ENCODE peak calls at places on chromosomes 12 and 14, in six cellular contexts. A, K, S, F, P and V are unnamed samples.

GRCh38 chr12:51865470-51865745 is 16.9 kb upstream of the FIGNL2 start:
- DNase-seq in F (no peak), S (no peak), K (no peak), A (no peak), P (no peak), V (no peak)

GRCh38 chr14:69376439-69376838 is 21.7 kb downstream of the ERH start:
- DNase-seq in P (no peak), F (no peak), A (no peak), K (peak), S (no peak), V (no peak)

GRCh38 chr12:79674629-79675028 is 16.1 kb downstream of the PAWR start:
- DNase-seq in S (no peak), A (no peak), P (no peak), F (no peak), K (no peak), V (no peak)

GRCh38 chr14:21612324-21612723 is 22.4 kb downstream of the OR10G2 start:
- DNase-seq in K (no peak), F (no peak), S (no peak), A (peak), P (no peak), V (no peak)

GRCh38 chr12:113136128-113136989 is 798 bp upstream of the RASAL1 start:
- DNase-seq in P (peak), A (no peak), F (peak), K (no peak), S (peak), V (no peak)

GRCh38 chr12:49108958-49109404 is 1.7 kb downstream of the LMBR1L start:
- DNase-seq in P (no peak), F (no peak), A (no peak), S (no peak), K (peak), V (no peak)

GRCh38 chr12:98644433-98644711 is 216 bp downstream of the IKBIP start:
- DNase-seq in K (no peak), S (peak), A (no peak), P (peak), F (no peak), V (no peak)

GRCh38 chr12:88113871-88114270 is 28.0 kb downstream of the CEP290 start:
- DNase-seq in P (no peak), K (no peak), S (no peak), F (no peak), A (no peak), V (no peak)

GRCh38 chr12:68446896-68447806 is 115.0 kb upstream of the MDM1 start:
- DNase-seq in K (no peak), F (no peak), S (no peak), A (no peak), P (no peak), V (no peak)

GRCh38 chr12:10497602-10498001 is 8.1 kb upstream of the EIF2S3B start:
- DNase-seq in S (no peak), K (no peak), F (no peak), P (no peak), A (no peak), V (no peak)

GRCh38 chr12:116559080-116559329 is 176 bp upstream of the MAP1LC3B2 start:
- DNase-seq in F (no peak), K (no peak), A (peak), P (no peak), S (no peak), V (no peak)

GRCh38 chr14:49381778-49382177 is 204.4 kb downstream of the RPS29 start:
- DNase-seq in A (no peak), F (no peak), P (no peak), K (no peak), S (no peak), V (no peak)

GRCh38 chr12:109762673-109763191 is 49.1 kb downstream of the FAM222A start:
- DNase-seq in K (no peak), A (no peak), S (no peak), F (no peak), P (no peak), V (no peak)

GRCh38 chr14:90439874-90440442 is 43.1 kb downstream of the CALM1 start:
- DNase-seq in S (no peak), P (no peak), F (no peak), K (no peak), A (no peak), V (no peak)

GRCh38 chr12:133227281-133227852 is 8.3 kb downstream of the ANHX start:
- DNase-seq in P (no peak), A (no peak), K (no peak), S (no peak), F (no peak), V (no peak)

GRCh38 chr14:67387195-67387594 is 24.8 kb downstream of the PLEK2 start:
- DNase-seq in K (no peak), S (no peak), P (no peak), F (no peak), A (no peak), V (no peak)

GRCh38 chr12:52907092-52907810 is 2.4 kb upstream of the KRT8 start:
- DNase-seq in A (no peak), S (no peak), K (peak), P (peak), F (peak), V (no peak)

GRCh38 chr14:65019944-65020566 is 33.4 kb downstream of the FNTB start:
- DNase-seq in F (peak), S (peak), P (peak), A (no peak), K (peak), V (peak)
- TF ChIP-seq SIN3A in F (no peak), S (no peak), P (no peak), A (no peak), K (no peak), V (no peak)

GRCh38 chr14:43872752-43873655 is 634.1 kb downstream of the FSCB start:
- DNase-seq in P (no peak), A (no peak), K (peak), S (no peak), F (no peak), V (no peak)
- TF ChIP-seq REST in P (no peak), A (no peak), K (no peak), S (no peak), F (no peak), V (no peak)

GRCh38 chr12:108332791-108333382 is 6.2 kb downstream of the CMKLR1 start:
- DNase-seq in P (no peak), S (no peak), A (no peak), F (no peak), K (no peak), V (no peak)

GRCh38 chr12:108333898-108334699 is 5.0 kb downstream of the CMKLR1 start:
- DNase-seq in F (no peak), K (no peak), A (peak), S (no peak), P (no peak), V (no peak)

GRCh38 chr12:108338915-108339657 is at the start of gene CMKLR1:
- DNase-seq in S (no peak), K (no peak), F (peak), P (peak), A (no peak), V (no peak)

GRCh38 chr12:108337235-108338223 is 1.6 kb downstream of the CMKLR1 start:
- DNase-seq in K (peak), P (peak), F (peak), A (no peak), S (peak), V (peak)

GRCh38 chr12:108335349-108336119 is 3.6 kb downstream of the CMKLR1 start:
- DNase-seq in K (no peak), P (no peak), S (no peak), F (no peak), A (peak), V (no peak)
- H3K27ac ChIP-seq in K (no peak), P (no peak), S (no peak), F (no peak), A (peak), V (no peak)

GRCh38 chr12:67222302-67222701 is 46.9 kb upstream of the CAND1 start:
- DNase-seq in S (peak), F (no peak), P (no peak), A (no peak), K (no peak), V (no peak)
- TF ChIP-seq SIN3A in S (no peak), F (no peak), P (no peak), A (no peak), K (no peak), V (no peak)

DNA sequence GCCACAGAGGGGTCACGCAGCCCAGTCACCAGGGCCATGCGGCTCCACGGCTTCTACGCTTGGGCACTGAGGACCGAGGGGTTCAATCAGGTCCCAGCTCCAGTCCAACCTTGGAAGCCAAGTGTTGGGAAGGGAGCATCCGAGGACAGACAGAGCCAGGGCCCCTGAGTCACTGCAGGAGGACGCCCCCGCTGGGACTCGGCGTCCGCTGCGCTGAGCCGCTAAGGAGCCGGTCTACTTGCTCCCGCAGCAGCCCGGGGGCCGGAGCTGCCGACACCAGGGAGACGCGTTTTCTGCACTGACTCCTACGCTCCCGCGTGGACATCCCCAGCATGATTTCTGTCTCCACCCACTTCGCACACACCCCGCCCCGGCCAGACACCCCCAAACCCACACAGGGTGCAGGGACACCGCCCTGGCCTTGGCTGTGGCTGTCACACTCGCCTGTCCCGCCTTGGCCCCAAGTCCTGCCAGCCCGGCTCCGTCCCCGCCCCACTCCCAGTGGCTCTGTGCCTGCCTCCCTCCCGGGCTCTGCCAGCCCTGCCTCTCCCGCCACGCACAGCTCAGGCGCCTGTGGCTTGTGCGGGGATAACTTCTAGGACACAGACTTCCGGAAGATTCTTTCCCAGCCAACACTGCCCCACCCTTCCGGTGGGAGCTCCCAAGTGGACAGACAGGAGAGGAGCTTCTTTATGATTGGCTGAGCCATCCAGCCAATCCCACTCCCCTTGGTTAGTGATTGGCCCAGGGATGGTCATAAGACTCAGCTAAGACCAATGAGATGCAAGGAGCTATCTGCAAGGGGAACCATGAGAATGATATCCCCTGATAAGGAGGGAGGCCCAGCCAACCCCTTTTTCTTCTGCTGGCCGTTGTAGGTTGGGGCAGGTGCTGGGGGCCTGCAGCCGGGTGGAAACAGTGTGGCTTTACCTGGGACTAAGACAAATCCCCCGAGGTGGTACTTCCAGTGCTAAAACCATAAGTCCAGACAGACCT is 118.9 kb upstream of the SFSWAP start:
- DNase-seq in F (no peak), P (peak), S (no peak), A (no peak), K (no peak), V (no peak)
- TF ChIP-seq REST in F (no peak), P (no peak), S (no peak), A (no peak), K (no peak), V (no peak)

DNA sequence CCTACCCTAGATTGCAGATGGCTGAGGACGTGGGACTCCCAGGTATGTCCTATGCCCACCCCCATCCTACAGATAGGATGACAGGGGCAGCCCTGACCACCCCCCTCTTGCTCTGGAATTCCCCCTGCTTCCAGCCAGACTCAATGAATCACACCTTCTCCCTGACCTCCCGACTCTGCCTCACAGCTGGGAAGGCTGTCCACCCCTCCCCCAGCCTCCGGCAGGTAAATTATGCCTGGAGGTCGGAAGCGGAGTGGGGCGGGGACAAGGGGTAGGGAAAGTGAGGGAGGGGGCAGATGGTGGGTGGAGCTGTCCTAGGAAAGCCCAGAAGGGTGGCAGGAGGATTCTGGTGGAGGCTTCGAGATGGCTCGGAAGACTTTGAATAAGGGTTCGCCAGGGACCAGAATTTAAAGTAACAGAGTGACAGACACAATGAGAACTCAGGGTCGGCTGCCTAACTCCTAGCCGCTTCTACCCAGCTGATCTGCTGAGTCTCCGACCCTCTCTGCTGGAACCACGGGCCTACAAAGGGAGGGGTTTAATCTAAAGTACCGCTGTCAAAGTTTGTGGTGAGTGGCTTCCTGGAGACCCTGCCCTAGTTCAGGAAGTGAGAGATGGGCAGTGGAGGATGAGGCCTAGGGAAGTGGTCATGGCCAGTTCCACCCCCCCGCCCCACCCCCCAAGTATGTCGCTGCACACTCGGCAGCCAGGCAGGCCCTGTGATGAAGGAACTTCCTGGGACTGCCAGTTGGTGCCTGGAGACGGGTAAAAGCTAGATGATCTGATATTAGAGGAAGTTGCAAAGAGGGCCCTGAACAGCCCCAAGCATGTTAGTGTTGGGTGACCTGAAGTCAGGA is 4.2 kb downstream of the PLEKHG3 start:
- DNase-seq in S (no peak), K (no peak), A (no peak), F (no peak), P (no peak), V (no peak)
- H3K27ac ChIP-seq in S (peak), K (no peak), A (no peak), F (no peak), P (no peak), V (peak)

GRCh38 chr14:89138846-89139245 is 278.2 kb downstream of the FOXN3 start:
- DNase-seq in S (no peak), K (no peak), F (no peak), A (no peak), P (no peak), V (no peak)

GRCh38 chr14:89131004-89131750 is 285.9 kb downstream of the FOXN3 start:
- DNase-seq in F (no peak), S (no peak), A (no peak), P (no peak), K (no peak), V (no peak)

GRCh38 chr14:89137514-89138163 is 279.4 kb downstream of the FOXN3 start:
- DNase-seq in A (no peak), F (peak), S (peak), P (no peak), K (peak), V (peak)

GRCh38 chr14:89136587-89136986 is 280.4 kb downstream of the FOXN3 start:
- DNase-seq in K (no peak), F (no peak), P (no peak), S (no peak), A (no peak), V (no peak)

DNA sequence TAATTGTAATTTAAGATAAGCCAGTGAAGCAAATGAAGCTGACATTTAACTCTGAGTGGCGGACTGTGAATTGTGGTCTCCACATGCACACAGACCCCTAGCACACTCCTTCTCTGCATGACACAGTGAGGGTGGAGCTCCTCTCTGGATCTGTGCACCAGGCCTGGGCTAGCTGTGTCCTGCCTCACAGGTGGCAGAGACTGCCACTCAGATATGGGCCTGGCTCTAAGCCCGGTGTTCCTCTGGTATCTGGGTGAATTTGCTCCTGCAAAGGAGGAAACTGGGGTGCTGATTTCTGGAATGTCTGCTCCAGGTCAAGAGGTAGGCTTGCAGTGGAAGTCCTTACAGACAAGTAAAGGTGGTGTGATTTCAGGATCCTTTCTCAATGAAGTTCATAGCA is 282.4 kb downstream of the FOXN3 start:
- DNase-seq in A (no peak), F (no peak), P (no peak), K (no peak), S (no peak), V (no peak)
- TF ChIP-seq SIN3A in A (no peak), F (no peak), P (no peak), K (no peak), S (no peak), V (no peak)

DNA sequence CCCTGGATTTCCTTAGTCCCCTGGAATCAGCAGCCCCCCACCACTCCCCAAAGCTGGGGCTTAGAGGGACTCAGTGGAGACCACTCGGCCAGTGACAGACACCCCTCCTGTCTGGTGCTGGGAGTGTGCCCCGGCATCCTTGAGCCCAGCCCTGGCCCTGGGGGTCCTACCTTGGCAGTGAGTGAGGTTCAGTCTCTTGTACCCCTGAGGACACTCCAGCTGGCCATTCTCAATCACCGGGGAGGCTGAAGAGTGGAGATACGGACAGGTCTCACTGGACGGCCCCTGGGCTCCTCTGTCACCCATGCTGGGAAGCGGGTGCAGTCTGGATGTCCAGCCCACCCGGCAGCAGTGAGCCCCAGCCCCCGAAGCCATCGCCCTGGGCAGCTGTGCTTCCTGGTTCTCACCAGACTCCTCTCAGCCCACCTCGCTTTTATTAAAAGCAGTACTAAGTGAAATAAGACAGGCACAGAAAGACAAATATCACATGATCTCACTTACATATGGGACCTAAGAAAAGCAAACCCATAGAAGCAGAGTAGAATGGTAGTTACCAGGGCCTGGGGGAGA is 42.3 kb downstream of the ISCA2 start:
- DNase-seq in S (no peak), A (no peak), P (no peak), F (peak), K (no peak), V (no peak)
- TF ChIP-seq REST in S (no peak), A (no peak), P (no peak), F (no peak), K (no peak), V (no peak)

GRCh38 chr12:14607561-14607960 is 39.9 kb upstream of the PLBD1 start:
- DNase-seq in P (no peak), S (no peak), A (no peak), F (no peak), K (no peak), V (no peak)

GRCh38 chr12:14601692-14602091 is 34.0 kb upstream of the PLBD1 start:
- DNase-seq in A (no peak), K (no peak), P (no peak), S (no peak), F (no peak), V (no peak)

GRCh38 chr12:14602128-14602527 is 34.4 kb upstream of the PLBD1 start:
- DNase-seq in F (no peak), K (no peak), S (no peak), P (no peak), A (no peak), V (no peak)

DNA sequence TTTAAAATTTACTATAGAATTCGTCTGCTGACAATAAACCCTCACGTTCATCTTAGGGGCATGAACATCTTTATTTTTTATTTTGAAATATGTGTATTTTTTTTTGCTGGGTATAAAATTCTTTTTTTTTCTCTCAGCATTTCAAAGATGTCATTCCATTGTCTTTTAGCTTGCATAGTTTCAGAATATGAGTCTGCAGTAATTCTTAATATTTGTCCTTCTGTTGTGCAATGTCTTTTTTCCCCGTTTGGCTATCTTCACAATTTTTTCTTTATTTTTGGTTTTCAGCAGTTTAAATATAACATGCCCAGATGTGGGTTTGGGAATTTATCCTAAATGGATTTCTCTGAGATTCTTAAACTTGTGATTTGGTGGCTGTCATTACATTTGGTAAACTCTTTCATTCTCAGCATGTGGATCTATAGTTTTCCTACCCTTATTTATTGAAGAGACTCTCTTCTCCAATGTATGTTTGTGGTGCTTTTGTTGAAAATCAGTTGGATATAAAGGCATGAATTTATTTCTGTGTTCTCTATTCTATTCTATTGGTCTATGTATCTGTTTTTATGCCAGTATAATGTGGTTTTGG is 37.8 kb upstream of the PLBD1 start:
- DNase-seq in F (no peak), S (no peak), P (no peak), K (no peak), A (no peak), V (no peak)
- H3K27ac ChIP-seq in F (no peak), S (no peak), P (no peak), K (no peak), A (no peak), V (no peak)

GRCh38 chr14:95386536-95386935 is 66.8 kb upstream of the CLMN start:
- DNase-seq in F (no peak), K (no peak), P (no peak), A (no peak), S (no peak), V (no peak)
- TF ChIP-seq SIN3A in F (no peak), K (no peak), P (no peak), A (no peak), S (no peak), V (no peak)